ENCODE peak calls at places on chromosomes 5 and 9, in ten cellular contexts. A, Q, R, U, Y, O, K, M, E and I are unnamed samples.

GRCh38 chr5:31469886-31470285 is 62.0 kb downstream of the DROSHA start:
- DNase-seq in Q (peak; percentile 18), K (no peak), A (no peak), U (no peak), O (no peak), Y (no peak), R (no peak), M (no peak), E (no peak), I (no peak)

GRCh38 chr9:87445646-87446045 is 52.0 kb upstream of the DAPK1 start:
- DNase-seq in A (peak; percentile 26), Q (peak; percentile 39), M (peak; percentile 53), Y (no peak), R (no peak), E (no peak), O (no peak), K (peak; percentile 31), U (no peak), I (no peak)

GRCh38 chr5:173675287-173675996 is 59.0 kb upstream of the BOD1 start:
- DNase-seq in O (no peak), U (no peak), K (no peak), E (no peak), Y (no peak), Q (no peak), M (no peak), A (no peak), R (no peak), I (no peak)

GRCh38 chr5:32225445-32225844 is 51.3 kb upstream of the GOLPH3 start:
- DNase-seq in R (no peak), Y (no peak), Q (peak; percentile 40), U (no peak), K (no peak), M (peak; percentile 53), O (no peak), A (peak; percentile 37), E (no peak), I (no peak)

GRCh38 chr5:56026863-56027300 is 32.1 kb upstream of the IL6ST start:
- DNase-seq in U (no peak), R (peak; percentile 60), E (no peak), Q (peak; percentile 78), O (no peak), Y (no peak), M (peak; percentile 61), K (no peak), A (no peak), I (no peak)

GRCh38 chr9:78132688-78133033 is 101.0 kb upstream of the GNAQ start:
- DNase-seq in Q (no peak), Y (no peak), O (no peak), R (no peak), A (no peak), M (no peak), U (no peak), K (no peak), E (no peak), I (no peak)

GRCh38 chr5:131466171-131466766 is 168.8 kb downstream of the RAPGEF6 start:
- DNase-seq in Y (no peak), R (peak; percentile 5), E (no peak), A (no peak), O (no peak), Q (peak; percentile 89), M (peak; percentile 12), K (peak; percentile 25), U (no peak), I (no peak)

GRCh38 chr9:76617510-76618194 is 146.6 kb upstream of the PCA3 start:
- DNase-seq in Y (no peak), O (no peak), U (no peak), M (no peak), E (no peak), K (no peak), A (no peak), Q (no peak), R (no peak), I (no peak)

GRCh38 chr9:28032178-28032532 is 458.9 kb upstream of the C9orf72 start:
- DNase-seq in Y (no peak), K (no peak), O (no peak), R (no peak), E (no peak), U (no peak), A (no peak), M (no peak), Q (no peak), I (no peak)

GRCh38 chr9:120619751-120620655 is 40.0 kb upstream of the CDK5RAP2 start:
- DNase-seq in M (peak; percentile 77), Q (peak; percentile 82), O (peak; percentile 67), Y (peak; percentile 51), R (no peak), A (peak; percentile 54), E (no peak), K (peak; percentile 79), U (peak; percentile 30), I (peak; percentile 49)

GRCh38 chr9:3087697-3088096 is 243.8 kb upstream of the PUM3 start:
- DNase-seq in U (no peak), E (no peak), A (no peak), O (no peak), Y (no peak), K (no peak), M (no peak), R (no peak), Q (no peak), I (no peak)

GRCh38 chr5:142753114-142753764 is 16.9 kb upstream of the ARHGAP26 start:
- DNase-seq in E (no peak), Y (no peak), R (no peak), M (peak; percentile 17), O (no peak), K (no peak), Q (peak; percentile 43), U (no peak), A (no peak), I (no peak)

GRCh38 chr5:139091439-139092156 is 106.6 kb downstream of the SIL1 start:
- DNase-seq in Y (no peak), U (no peak), E (no peak), A (no peak), Q (peak; percentile 5), M (no peak), O (no peak), K (no peak), R (no peak), I (no peak)

GRCh38 chr5:133480366-133480765 is 132.0 kb downstream of the FSTL4 start:
- DNase-seq in A (no peak), U (no peak), E (no peak), M (no peak), R (no peak), Y (no peak), K (no peak), O (no peak), Q (no peak), I (no peak)

GRCh38 chr5:97229196-97229595 is 46.1 kb upstream of the RIOK2 start:
- DNase-seq in K (no peak), O (no peak), Q (no peak), M (no peak), R (no peak), E (no peak), A (peak; percentile 34), U (no peak), Y (no peak), I (no peak)

GRCh38 chr5:3310551-3311340 is 284.9 kb upstream of the IRX1 start:
- DNase-seq in Q (peak; percentile 92), A (peak; percentile 76), Y (no peak), R (peak; percentile 87), U (no peak), E (no peak), M (no peak), K (no peak), O (peak; percentile 72), I (peak; percentile 98)

GRCh38 chr5:149414405-149415244 is 35.5 kb upstream of the IL17B start:
- DNase-seq in O (no peak), M (no peak), U (no peak), Q (peak; percentile 86), A (no peak), E (no peak), Y (no peak), R (no peak), K (no peak), I (no peak)

GRCh38 chr5:56159521-56159947 is 73.6 kb downstream of the ANKRD55 start:
- DNase-seq in R (no peak), M (no peak), K (no peak), A (no peak), Y (no peak), Q (no peak), O (no peak), E (no peak), U (no peak), I (no peak)

GRCh38 chr5:179060116-179061008 is at the start of gene ZNF354C:
- DNase-seq in R (peak; percentile 2), U (peak; percentile 78), M (peak; percentile 84), K (peak; percentile 94), O (no peak), A (peak; percentile 86), E (peak; percentile 96), Q (peak; percentile 96), Y (peak; percentile 81), I (peak; percentile 25)

GRCh38 chr5:34521628-34522290 is 134.4 kb upstream of the RAI14 start:
- DNase-seq in Q (no peak), A (no peak), E (no peak), Y (no peak), K (no peak), M (no peak), U (no peak), R (no peak), O (no peak), I (no peak)

GRCh38 chr5:141155540-141156374 is 5.9 kb downstream of the PCDHB6 start:
- DNase-seq in K (no peak), A (no peak), M (peak; percentile 29), Q (peak; percentile 23), U (no peak), O (no peak), Y (no peak), E (no peak), R (no peak), I (peak; percentile 80)